ENCODE peak calls at places on chromosomes 1 and 21, in seven cellular contexts. B is H1, Q is HCT116, O is K562, S is SK-N-SH, K is GM12878, Z is HepG2. R is an unnamed sample.

GRCh38 chr1:62530516-62531154 is 66.7 kb upstream of the ANGPTL3 start:
- DNase-seq in B (peak), Q (no peak), O (peak), S (peak), K (no peak), Z (peak), R (peak)

GRCh38 chr21:29290245-29290644 is 8.5 kb upstream of the BACH1 start:
- DNase-seq in B (no peak), Q (no peak), O (no peak), S (no peak), K (no peak), Z (no peak), R (no peak)

GRCh38 chr1:9689011-9689706 is 37.6 kb downstream of the PIK3CD start:
- DNase-seq in B (no peak), Q (peak), O (peak), S (peak), K (no peak), Z (peak), R (peak)

GRCh38 chr1:27332536-27333281 is 9.1 kb upstream of the SYTL1 start:
- DNase-seq in B (no peak), Q (no peak), O (peak), S (peak), K (no peak), Z (no peak), R (peak)

GRCh38 chr1:201578008-201578888 is 39.3 kb downstream of the NAV1 start:
- DNase-seq in B (no peak), Q (no peak), O (peak), S (no peak), K (no peak), Z (no peak), R (no peak)

GRCh38 chr1:43446881-43447835 is 6.6 kb downstream of the HYI start:
- DNase-seq in B (no peak), Q (no peak), O (no peak), S (no peak), K (no peak), Z (no peak), R (no peak)

GRCh38 chr1:116957646-116958045 is 43.9 kb upstream of the CD101 start:
- DNase-seq in B (no peak), Q (no peak), O (no peak), S (no peak), K (no peak), Z (no peak), R (no peak)

GRCh38 chr1:9606458-9606857 is 17.7 kb downstream of the TMEM201 start:
- DNase-seq in B (no peak), Q (no peak), O (no peak), S (no peak), K (no peak), Z (no peak), R (no peak)

GRCh38 chr1:112369389-112370285 is 26.4 kb upstream of the CTTNBP2NL start:
- DNase-seq in B (peak), Q (peak), O (peak), S (peak), K (no peak), Z (peak), R (peak)

GRCh38 chr1:168794057-168794456 is 65.1 kb upstream of the DPT start:
- DNase-seq in B (no peak), Q (no peak), O (no peak), S (no peak), K (no peak), Z (no peak), R (peak)

GRCh38 chr1:10716840-10717239 is 79.6 kb downstream of the CASZ1 start:
- DNase-seq in B (no peak), Q (no peak), O (no peak), S (no peak), K (no peak), Z (no peak), R (no peak)

GRCh38 chr1:225354906-225355305 is 72.9 kb downstream of the LBR start:
- DNase-seq in B (no peak), Q (no peak), O (no peak), S (no peak), K (no peak), Z (no peak), R (no peak)

GRCh38 chr1:38076455-38076854 is 29.9 kb upstream of the POU3F1 start:
- DNase-seq in B (no peak), Q (no peak), O (no peak), S (peak), K (no peak), Z (no peak), R (no peak)

DNA sequence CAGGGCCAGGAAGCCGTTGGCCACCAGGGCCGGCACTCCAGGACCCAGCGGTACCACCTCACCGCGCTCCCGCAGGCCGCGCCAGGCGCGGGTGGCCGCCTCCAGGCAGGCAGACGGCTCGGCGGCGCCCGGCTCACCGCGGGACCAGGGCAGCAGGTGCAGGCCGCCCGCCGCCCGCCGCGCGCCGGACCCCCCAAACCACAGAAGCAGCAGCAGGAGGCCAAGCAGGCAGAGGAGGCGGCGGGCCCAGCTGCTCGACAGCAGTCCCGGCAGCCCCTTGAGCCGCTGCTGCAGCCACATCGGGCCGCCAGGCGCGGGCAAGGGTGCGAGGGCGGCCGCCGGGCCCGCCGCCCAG is 312 bp downstream of the KIAA2013 start:
- DNase-seq in B (no peak), Q (no peak), O (peak), S (no peak), K (no peak), Z (no peak), R (no peak)
- TF ChIP-seq JUND in B (no peak), Q (no peak), O (no peak), S (no peak), K (no peak), Z (no peak), R (no peak)

DNA sequence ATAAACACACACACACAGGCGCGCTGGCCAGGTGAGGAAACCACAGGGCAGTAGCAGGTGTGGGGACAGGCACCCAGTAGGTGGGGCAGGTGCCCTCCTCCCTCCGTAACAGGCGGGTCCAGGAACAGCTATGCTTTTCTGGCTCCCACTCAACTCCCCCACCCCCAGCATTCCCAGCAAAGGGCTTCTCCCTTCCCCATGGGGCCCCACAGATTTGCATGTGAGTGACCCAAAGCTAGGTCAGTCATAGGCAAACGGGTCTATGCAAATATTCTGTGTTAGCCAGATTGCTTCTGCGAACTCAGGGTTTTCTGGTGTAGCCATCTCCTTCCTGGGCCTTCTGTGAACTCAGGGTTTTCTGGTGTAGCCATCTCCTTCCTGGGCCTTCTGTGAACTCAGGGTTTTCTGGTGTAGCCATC is 114.2 kb downstream of the SIK1 start:
- DNase-seq in B (no peak), Q (no peak), O (no peak), S (no peak), K (peak), Z (peak), R (no peak)
- TF ChIP-seq JUND in B (no peak), Q (no peak), O (no peak), S (no peak), K (no peak), Z (no peak), R (no peak)

GRCh38 chr1:56590520-56591011 is 11.2 kb upstream of the PLPP3 start:
- DNase-seq in B (no peak), Q (no peak), O (no peak), S (no peak), K (no peak), Z (peak), R (peak)
- TF ChIP-seq JUND in B (no peak), Q (no peak), O (no peak), S (no peak), K (no peak), Z (no peak), R (no peak)

GRCh38 chr1:162696286-162696862 is 64.1 kb downstream of the DDR2 start:
- DNase-seq in B (peak), Q (peak), O (no peak), S (peak), K (no peak), Z (peak), R (peak)
- TF ChIP-seq JUND in B (no peak), Q (no peak), O (no peak), S (peak), K (no peak), Z (no peak), R (no peak)

DNA sequence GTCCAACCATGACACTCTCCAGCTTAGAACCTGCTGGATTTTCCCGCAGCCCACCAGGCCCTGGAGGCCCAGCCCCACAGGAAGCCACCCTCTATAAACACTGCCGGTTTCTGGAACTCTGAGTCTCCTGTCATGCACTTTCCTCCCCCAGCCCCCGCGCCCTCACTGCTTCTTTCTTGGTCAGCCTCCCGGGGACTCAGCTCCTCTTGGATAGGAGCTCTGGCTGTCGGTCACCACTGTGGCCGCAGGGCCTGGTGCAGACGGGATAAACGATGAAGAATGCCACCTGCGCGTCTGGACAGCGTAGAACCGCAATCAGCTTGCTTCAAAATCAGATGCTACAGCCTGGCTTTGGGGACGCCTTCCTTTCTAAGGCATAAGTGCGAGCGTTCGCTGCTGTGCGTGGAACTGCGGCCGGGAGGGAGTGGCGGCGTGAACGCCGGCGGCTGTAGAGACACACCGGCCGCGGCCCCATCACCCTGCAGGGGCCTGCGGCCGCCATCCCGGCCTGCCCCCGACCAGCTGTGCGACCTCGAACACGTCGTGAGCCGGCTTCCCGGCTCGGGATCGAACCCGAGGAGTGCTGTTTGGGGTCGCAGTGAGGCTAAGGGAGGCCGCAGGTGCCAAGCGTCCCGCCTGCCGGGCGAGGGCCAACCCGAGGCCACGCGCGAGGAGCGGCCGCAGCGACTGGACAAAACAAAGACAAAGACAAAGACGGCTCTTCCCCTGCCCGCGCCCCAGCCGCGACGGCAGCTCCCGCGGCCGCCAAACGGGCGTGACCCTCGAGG is 728 bp downstream of the PTTG1IP start:
- DNase-seq in B (no peak), Q (no peak), O (no peak), S (peak), K (no peak), Z (no peak), R (no peak)
- TF ChIP-seq JUND in B (no peak), Q (no peak), O (no peak), S (no peak), K (no peak), Z (no peak), R (no peak)

GRCh38 chr1:24564695-24565094 is 8.8 kb downstream of the NCMAP start:
- DNase-seq in B (no peak), Q (no peak), O (no peak), S (no peak), K (no peak), Z (no peak), R (no peak)

GRCh38 chr1:24570265-24571125 is 14.6 kb downstream of the NCMAP start:
- DNase-seq in B (no peak), Q (no peak), O (no peak), S (no peak), K (no peak), Z (no peak), R (peak)

GRCh38 chr1:24566266-24566867 is 10.5 kb downstream of the NCMAP start:
- DNase-seq in B (no peak), Q (no peak), O (no peak), S (no peak), K (no peak), Z (no peak), R (no peak)

GRCh38 chr1:24568475-24568874 is 12.6 kb downstream of the NCMAP start:
- DNase-seq in B (no peak), Q (no peak), O (no peak), S (no peak), K (no peak), Z (no peak), R (no peak)

GRCh38 chr1:24567792-24568388 is 12.0 kb downstream of the NCMAP start:
- DNase-seq in B (no peak), Q (no peak), O (no peak), S (no peak), K (no peak), Z (peak), R (peak)
- TF ChIP-seq JUND in B (no peak), Q (no peak), O (no peak), S (no peak), K (no peak), Z (peak), R (peak)

DNA sequence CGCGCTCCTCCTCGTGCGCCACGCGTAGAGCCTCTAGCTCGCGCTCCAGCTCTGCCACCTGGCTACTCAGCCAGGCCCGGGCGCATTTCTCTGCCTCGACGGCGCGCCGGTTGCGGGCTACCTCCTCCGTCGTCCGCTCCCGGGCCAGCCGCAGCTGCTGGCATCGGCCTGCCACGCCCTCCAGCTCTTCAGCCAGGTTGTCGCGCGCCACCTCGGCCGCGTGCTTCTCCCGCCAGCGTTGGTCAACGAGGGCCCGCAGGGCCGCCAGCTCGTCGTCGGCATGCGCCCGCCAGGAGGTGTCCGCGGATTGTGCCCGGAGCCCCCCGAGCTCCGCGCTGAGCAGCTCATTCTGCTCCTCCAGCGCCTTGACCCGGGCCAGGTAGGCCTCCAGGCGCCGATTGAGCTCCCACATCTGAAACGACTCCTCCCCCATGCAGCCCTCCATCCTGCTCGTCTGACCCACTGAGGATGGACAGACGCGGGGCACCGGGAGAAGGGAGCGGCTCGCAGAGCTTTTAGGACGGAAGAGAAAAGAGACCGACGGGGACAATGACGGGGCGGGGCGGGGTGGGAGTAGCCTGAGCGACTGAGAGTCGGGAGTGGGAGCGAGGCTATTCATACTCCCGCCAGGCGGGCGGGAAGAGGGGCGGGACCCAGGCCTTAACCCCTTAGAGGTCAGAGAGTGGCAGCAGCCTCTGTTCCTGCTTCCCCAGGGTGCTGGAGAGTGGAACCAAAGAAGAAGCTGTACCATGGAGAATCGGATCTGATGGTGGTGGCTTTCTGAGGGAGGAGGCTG is at the start of gene NES:
- DNase-seq in B (no peak), Q (no peak), O (peak), S (peak), K (no peak), Z (peak), R (peak)
- TF ChIP-seq JUND in B (no peak), Q (no peak), O (no peak), S (no peak), K (no peak), Z (no peak), R (no peak)

DNA sequence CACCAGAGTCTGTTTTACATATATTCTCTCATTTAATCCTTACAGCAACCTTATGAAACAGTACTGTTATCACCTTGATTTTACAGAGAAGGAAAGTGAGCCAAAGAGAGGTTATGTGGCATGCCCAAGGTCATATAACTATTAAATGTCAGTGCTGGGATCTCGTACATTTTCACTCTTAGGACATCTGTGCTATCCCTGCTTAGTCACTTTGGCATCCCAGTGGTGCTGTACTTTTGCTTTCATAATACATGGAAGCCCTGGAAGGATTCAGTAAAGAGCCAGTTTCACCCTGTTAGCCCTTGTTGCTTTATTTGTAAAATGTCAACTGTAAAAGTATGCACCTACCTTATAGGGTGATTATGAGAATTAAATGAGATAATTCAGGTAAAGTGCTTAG is 104.4 kb downstream of the NFIA start:
- DNase-seq in B (no peak), Q (no peak), O (no peak), S (no peak), K (no peak), Z (no peak), R (no peak)
- TF ChIP-seq JUND in B (no peak), Q (no peak), O (no peak), S (no peak), K (no peak), Z (no peak), R (no peak)

GRCh38 chr1:217881607-217882332 is 250.6 kb downstream of the SPATA17 start:
- DNase-seq in B (no peak), Q (no peak), O (no peak), S (no peak), K (no peak), Z (no peak), R (peak)
- TF ChIP-seq JUND in B (no peak), Q (no peak), O (no peak), S (no peak), K (no peak), Z (no peak), R (no peak)

R was measured in T47D.